ENCODE peak calls at places on chromosomes 5 and 9, in five cellular contexts. L, I, E, A and J are unnamed samples.

GRCh38 chr5:135222171-135222681 is 176.8 kb downstream of the MACROH2A1 start:
- DNase-seq in E (no peak), A (no peak), L (no peak), I (no peak), J (no peak)

GRCh38 chr5:94788527-94788926 is 170.1 kb downstream of the SLF1 start:
- DNase-seq in I (no peak), A (no peak), L (no peak), E (no peak), J (no peak)

GRCh38 chr5:160930361-160930760 is 78.3 kb upstream of the ATP10B start:
- DNase-seq in I (no peak), E (no peak), L (no peak), A (peak; percentile 3), J (no peak)

GRCh38 chr5:95727764-95728191 is 3.4 kb upstream of the RHOBTB3 start:
- DNase-seq in L (no peak), A (peak; percentile 50), E (peak; percentile 42), I (no peak), J (no peak)

GRCh38 chr5:150263339-150263738 is 26.2 kb downstream of the CAMK2A start:
- DNase-seq in A (no peak), I (no peak), L (no peak), E (peak; percentile 33), J (no peak)

GRCh38 chr9:93567271-93567959 is 9.0 kb upstream of the PHF2 start:
- DNase-seq in I (no peak), L (no peak), A (no peak), E (peak; percentile 14), J (no peak)

GRCh38 chr9:126956929-126957686 is 42.5 kb downstream of the RALGPS1 start:
- DNase-seq in I (no peak), E (peak; percentile 46), L (no peak), A (peak; percentile 57), J (peak; percentile 36)

GRCh38 chr9:21919377-21920362 is 74.5 kb downstream of the CDKN2A start:
- DNase-seq in L (no peak), I (no peak), E (peak; percentile 88), A (peak; percentile 91), J (peak; percentile 15)

GRCh38 chr9:13412323-13412722 is 132.8 kb upstream of the MPDZ start:
- DNase-seq in A (no peak), I (no peak), L (peak; percentile 28), E (no peak), J (no peak)

GRCh38 chr5:33401482-33402390 is 39.0 kb upstream of the TARS1 start:
- DNase-seq in L (no peak), A (peak; percentile 47), I (no peak), E (peak; percentile 52), J (peak; percentile 21)

GRCh38 chr5:111960466-111961215 is 203.6 kb upstream of the NREP start:
- DNase-seq in L (no peak), E (peak; percentile 47), I (no peak), A (peak; percentile 57), J (no peak)

GRCh38 chr9:27206041-27206440 is 90.9 kb downstream of the EQTN start:
- DNase-seq in L (no peak), E (no peak), A (no peak), I (no peak), J (no peak)

GRCh38 chr9:30239875-30240274 is 2144.6 kb upstream of the ACO1 start:
- DNase-seq in A (no peak), L (no peak), E (no peak), I (no peak), J (no peak)

GRCh38 chr5:91065541-91065940 is 317.6 kb downstream of the ARRDC3 start:
- DNase-seq in E (no peak), I (no peak), A (no peak), L (no peak), J (no peak)

GRCh38 chr5:39117401-39117800 is 43.2 kb upstream of the RICTOR start:
- DNase-seq in I (no peak), L (no peak), A (no peak), E (no peak), J (no peak)

GRCh38 chr9:28056466-28056865 is 483.2 kb upstream of the C9orf72 start:
- DNase-seq in A (no peak), E (no peak), I (no peak), L (no peak), J (no peak)

GRCh38 chr5:163366757-163367156 is 70.6 kb upstream of the CCNG1 start:
- DNase-seq in I (no peak), E (no peak), L (no peak), A (no peak), J (no peak)

GRCh38 chr9:1732670-1733069 is 282.5 kb upstream of the SMARCA2 start:
- DNase-seq in E (no peak), A (no peak), L (no peak), I (no peak), J (no peak)

GRCh38 chr9:88087906-88088305 is 50.4 kb downstream of the SPATA31C2 start:
- DNase-seq in A (no peak), L (no peak), E (no peak), I (no peak), J (no peak)

GRCh38 chr5:74722271-74722670 is 37.2 kb downstream of the HEXB start:
- DNase-seq in I (no peak), A (no peak), E (no peak), L (no peak), J (no peak)

GRCh38 chr5:91357806-91358205 is 25.3 kb downstream of the ARRDC3 start:
- DNase-seq in A (peak; percentile 79), E (no peak), I (no peak), L (no peak), J (no peak)

GRCh38 chr5:175862131-175863012 is 9.0 kb upstream of the CPLX2 start:
- DNase-seq in A (no peak), L (no peak), I (no peak), E (no peak), J (no peak)

GRCh38 chr5:143011621-143012020 is 241.4 kb downstream of the ARHGAP26 start:
- DNase-seq in A (peak; percentile 92), L (no peak), I (no peak), E (peak; percentile 58), J (no peak)

GRCh38 chr5:126600631-126601511 is at the start of gene PHAX:
- DNase-seq in I (peak; percentile 22), L (peak; percentile 82), E (peak; percentile 78), A (peak; percentile 86), J (peak; percentile 94)

GRCh38 chr9:108885643-108886348 is 23.7 kb downstream of the ACTL7A start:
- DNase-seq in E (peak; percentile 76), I (no peak), A (peak; percentile 91), L (no peak), J (peak; percentile 41)

GRCh38 chr9:135098400-135099105 is 11.1 kb downstream of the OLFM1 start:
- DNase-seq in A (peak; percentile 11), E (no peak), I (no peak), L (no peak), J (peak; percentile 41)

GRCh38 chr5:179241175-179241574 is 104.1 kb downstream of the ADAMTS2 start:
- DNase-seq in A (no peak), I (no peak), L (no peak), E (no peak), J (no peak)

GRCh38 chr5:891837-892389 is 688 bp downstream of the BRD9 start:
- DNase-seq in A (peak; percentile 32), L (peak; percentile 19), I (no peak), E (peak; percentile 11), J (peak; percentile 77)

GRCh38 chr9:122124048-122124447 is 30.9 kb upstream of the TTLL11 start:
- DNase-seq in A (no peak), L (no peak), I (no peak), E (no peak), J (no peak)

GRCh38 chr9:127873886-127874285 is 3.6 kb downstream of the AK1 start:
- DNase-seq in L (peak; percentile 93), A (no peak), I (no peak), E (peak; percentile 81), J (peak; percentile 71)

GRCh38 chr5:82334856-82335255 is 56.7 kb upstream of the RPS23 start:
- DNase-seq in E (peak; percentile 84), A (peak; percentile 92), I (no peak), L (no peak), J (peak; percentile 54)

GRCh38 chr9:92489209-92489608 is 6.9 kb upstream of the ASPN start:
- DNase-seq in I (no peak), A (peak; percentile 54), E (peak; percentile 48), L (no peak), J (no peak)

GRCh38 chr5:43215073-43215631 is 23.1 kb downstream of the NIM1K start:
- DNase-seq in A (peak; percentile 55), E (peak; percentile 48), L (no peak), I (no peak), J (no peak)

GRCh38 chr9:106862946-106863740 is at the start of gene ZNF462:
- DNase-seq in E (peak; percentile 86), I (no peak), A (peak; percentile 86), L (peak; percentile 60), J (peak; percentile 48)

GRCh38 chr9:112168197-112168596 is 6.9 kb downstream of the SUSD1 start:
- DNase-seq in E (no peak), I (no peak), A (no peak), L (no peak), J (no peak)

GRCh38 chr5:96072791-96073165 is 111.1 kb upstream of the ELL2 start:
- DNase-seq in L (no peak), E (no peak), I (no peak), A (no peak), J (no peak)

GRCh38 chr5:159620853-159621540 is 290.7 kb upstream of the IL12B start:
- DNase-seq in I (no peak), L (no peak), A (no peak), E (no peak), J (no peak)

GRCh38 chr5:75524071-75524470 is 12.4 kb downstream of the POLK start:
- DNase-seq in E (no peak), L (no peak), A (peak; percentile 4), I (no peak), J (no peak)

GRCh38 chr9:2810424-2811075 is 33.3 kb downstream of the PUM3 start:
- DNase-seq in L (no peak), A (peak; percentile 66), E (no peak), I (no peak), J (no peak)